ENCODE peak calls at places on chromosome X, in eight cellular contexts. J is hypothalamus; G is AG09319; Q is GM04504; F is activated CD4-positive, alpha-beta T cell treated with anti-CD3 and anti-CD28 coated beads, Interleukin-2, amount 50 U/mL, for 48 hours; W is HT-29; H is Calu3; Y is activated T-helper 9 cell treated with anti-CD3 and anti-CD28 coated beads, Interleukin-2, amount 50 U/mL, for 16 hours. N is an unnamed sample.

GRCh38 chrX:16643160-16643559 is 6.8 kb upstream of the S100G start:
- DNase-seq in J (no peak), G (peak), Q (peak), F (no peak), W (no peak), H (no peak), Y (no peak), N (peak)

GRCh38 chrX:74603040-74603439 is 11.4 kb downstream of the RLIM start:
- DNase-seq in J (no peak), G (no peak), Q (no peak), F (no peak), W (no peak), H (no peak), Y (no peak), N (no peak)

GRCh38 chrX:68820476-68821110 is 8.2 kb upstream of the EFNB1 start:
- DNase-seq in J (no peak), G (no peak), Q (no peak), F (no peak), W (no peak), H (no peak), Y (no peak), N (no peak)

GRCh38 chrX:80216086-80216485 is 201.5 kb downstream of the TBX22 start:
- DNase-seq in J (no peak), G (no peak), Q (no peak), F (no peak), W (peak), H (no peak), Y (no peak), N (peak)

GRCh38 chrX:31178064-31178768 is 106.4 kb upstream of the FTHL17 start:
- DNase-seq in J (no peak), G (no peak), Q (no peak), F (no peak), W (no peak), H (no peak), Y (no peak), N (no peak)

GRCh38 chrX:9447906-9448305 is 17.0 kb upstream of the TBL1X start:
- DNase-seq in J (no peak), G (no peak), Q (no peak), F (no peak), W (no peak), H (no peak), Y (no peak), N (no peak)

GRCh38 chrX:106698693-106699092 is 27.8 kb upstream of the RNF128 start:
- DNase-seq in J (no peak), G (no peak), Q (no peak), F (no peak), W (no peak), H (no peak), Y (no peak), N (no peak)

GRCh38 chrX:71541546-71542022 is 8.7 kb downstream of the OGT start:
- DNase-seq in J (no peak), G (no peak), Q (no peak), F (no peak), W (no peak), H (no peak), Y (no peak), N (peak)

GRCh38 chrX:150035531-150035930 is 97.2 kb upstream of the EOLA2 start:
- DNase-seq in J (no peak), G (no peak), Q (no peak), F (no peak), W (peak), H (no peak), Y (no peak), N (no peak)

GRCh38 chrX:54067741-54068140 is 23.5 kb upstream of the PHF8 start:
- DNase-seq in J (no peak), G (no peak), Q (no peak), F (no peak), W (no peak), H (no peak), Y (no peak), N (no peak)

GRCh38 chrX:27915617-27916016 is 65.6 kb downstream of the DCAF8L1 start:
- DNase-seq in J (no peak), G (no peak), Q (peak), F (no peak), W (no peak), H (no peak), Y (no peak), N (peak)